ENCODE peak calls at places on chromosomes 7 and 10, in seven cellular contexts. U is OCI-LY7; R is stimulated activated CD8-positive, alpha-beta memory T cell treated with anti-CD3 and anti-CD28 coated beads, Interleukin-4, amount 100 ng/mL, for 24 hours; K is HTR-8/SVneo; Z is right lobe of liver; A is stimulated activated naive CD8-positive, alpha-beta T cell treated with anti-CD3 and anti-CD28 coated beads, Interleukin-15, amount 100 ng/mL, for 72 hours; J is fibroblast of mammary gland. O is an unnamed sample.

GRCh38 chr10:87546971-87547413 is 42.3 kb downstream of the MINPP1 start:
- DNase-seq in U (no peak), R (no peak), K (no peak), Z (no peak), A (no peak), J (peak; percentile 75), O (no peak)

GRCh38 chr7:537911-538634 is 18.4 kb upstream of the PDGFA start:
- DNase-seq in U (no peak), R (no peak), K (peak; percentile 99), Z (no peak), A (no peak), J (peak; percentile 79), O (peak; percentile 93)

GRCh38 chr10:77049896-77050295 is 587.7 kb downstream of the KCNMA1 start:
- DNase-seq in U (no peak), R (no peak), K (peak; percentile 7), Z (no peak), A (no peak), J (no peak), O (no peak)

GRCh38 chr7:135232087-135232486 is 1.6 kb upstream of the STRA8 start:
- DNase-seq in U (no peak), R (no peak), K (no peak), Z (no peak), A (no peak), J (no peak), O (no peak)

GRCh38 chr7:117164578-117164977 is 158.3 kb downstream of the WNT2 start:
- DNase-seq in U (no peak), R (no peak), K (no peak), Z (no peak), A (no peak), J (peak; percentile 93), O (no peak)

GRCh38 chr10:99872367-99873162 is 90.1 kb downstream of the ABCC2 start:
- DNase-seq in U (no peak), R (no peak), K (no peak), Z (no peak), A (no peak), J (peak; percentile 36), O (no peak)

GRCh38 chr10:4650572-4650971 is 175.4 kb upstream of the AKR1E2 start:
- DNase-seq in U (no peak), R (no peak), K (no peak), Z (no peak), A (no peak), J (peak; percentile 47), O (no peak)

GRCh38 chr10:29212597-29212996 is 76.3 kb upstream of the LYZL1 start:
- DNase-seq in U (no peak), R (no peak), K (no peak), Z (no peak), A (no peak), J (no peak), O (no peak)

GRCh38 chr7:141198191-141198958 is 124.5 kb downstream of the TMEM178B start:
- DNase-seq in U (no peak), R (no peak), K (no peak), Z (no peak), A (no peak), J (peak; percentile 8), O (no peak)

GRCh38 chr10:14917827-14918226 is 36.1 kb downstream of the DCLRE1C start:
- DNase-seq in U (no peak), R (no peak), K (no peak), Z (no peak), A (no peak), J (no peak), O (no peak)

GRCh38 chr7:113890326-113891030 is 28.3 kb downstream of the PPP1R3A start:
- DNase-seq in U (no peak), R (no peak), K (no peak), Z (no peak), A (no peak), J (no peak), O (no peak)

GRCh38 chr10:33774857-33775256 is 440.4 kb upstream of the NRP1 start:
- DNase-seq in U (no peak), R (no peak), K (no peak), Z (no peak), A (no peak), J (no peak), O (no peak)

GRCh38 chr7:30734497-30734896 is 17.4 kb upstream of the INMT start:
- DNase-seq in U (no peak), R (no peak), K (no peak), Z (no peak), A (no peak), J (no peak), O (no peak)

GRCh38 chr10:89525556-89525955 is 9.8 kb downstream of the SLC16A12 start:
- DNase-seq in U (no peak), R (no peak), K (no peak), Z (no peak), A (no peak), J (no peak), O (no peak)

GRCh38 chr7:11592699-11593098 is 239.3 kb downstream of the THSD7A start:
- DNase-seq in U (no peak), R (no peak), K (no peak), Z (no peak), A (no peak), J (no peak), O (no peak)

GRCh38 chr10:12350167-12350872 is 973 bp downstream of the CAMK1D start:
- DNase-seq in U (peak; percentile 57), R (peak; percentile 11), K (no peak), Z (peak; percentile 69), A (peak; percentile 63), J (no peak), O (peak; percentile 72)

GRCh38 chr10:66837335-66837734 is 88.5 kb upstream of the LRRTM3 start:
- DNase-seq in U (no peak), R (no peak), K (no peak), Z (no peak), A (no peak), J (no peak), O (no peak)

GRCh38 chr7:22935269-22935668 is 78.7 kb downstream of the HYCC1 start:
- DNase-seq in U (no peak), R (no peak), K (no peak), Z (no peak), A (no peak), J (peak; percentile 22), O (no peak)

GRCh38 chr10:109994711-109995110 is 13.1 kb upstream of the ADD3 start:
- DNase-seq in U (no peak), R (no peak), K (no peak), Z (no peak), A (no peak), J (no peak), O (no peak)

GRCh38 chr10:21527634-21528451 is 2.4 kb upstream of the SKIDA1 start:
- DNase-seq in U (no peak), R (no peak), K (no peak), Z (no peak), A (no peak), J (peak; percentile 58), O (no peak)

GRCh38 chr7:131911112-131911511 is 354.7 kb upstream of the PODXL start:
- DNase-seq in U (no peak), R (no peak), K (no peak), Z (no peak), A (no peak), J (no peak), O (no peak)

GRCh38 chr10:86535057-86535882 is 13.7 kb upstream of the WAPL start:
- DNase-seq in U (no peak), R (peak; percentile 24), K (no peak), Z (peak; percentile 96), A (no peak), J (peak; percentile 42), O (peak; percentile 89)

GRCh38 chr7:39592586-39592985 is 26.4 kb downstream of the YAE1 start:
- DNase-seq in U (no peak), R (no peak), K (no peak), Z (no peak), A (no peak), J (peak; percentile 86), O (no peak)

GRCh38 chr10:12351447-12351846 is 2.1 kb downstream of the CAMK1D start:
- DNase-seq in U (no peak), R (no peak), K (no peak), Z (no peak), A (peak; percentile 37), J (no peak), O (peak; percentile 49)

GRCh38 chr7:35555386-35555785 is 139.5 kb downstream of the HERPUD2 start:
- DNase-seq in U (no peak), R (no peak), K (no peak), Z (no peak), A (no peak), J (no peak), O (no peak)

GRCh38 chr7:146150153-146150552 is 33.6 kb downstream of the CNTNAP2 start:
- DNase-seq in U (no peak), R (no peak), K (no peak), Z (no peak), A (no peak), J (peak; percentile 62), O (no peak)

GRCh38 chr10:24513155-24513554 is 210.5 kb downstream of the ARHGAP21 start:
- DNase-seq in U (no peak), R (no peak), K (peak; percentile 32), Z (no peak), A (no peak), J (peak; percentile 45), O (no peak)

GRCh38 chr7:80542398-80542797 is 30.5 kb upstream of the GNAT3 start:
- DNase-seq in U (no peak), R (no peak), K (no peak), Z (no peak), A (no peak), J (peak; percentile 95), O (no peak)

GRCh38 chr10:18793951-18794350 is 134.7 kb downstream of the ARL5B start:
- DNase-seq in U (no peak), R (no peak), K (no peak), Z (no peak), A (no peak), J (peak; percentile 12), O (no peak)

GRCh38 chr7:101598422-101598957 is 30.6 kb downstream of the MYL10 start:
- DNase-seq in U (no peak), R (no peak), K (no peak), Z (no peak), A (no peak), J (no peak), O (peak; percentile 83)

GRCh38 chr7:124162667-124163066 is 129.8 kb upstream of the TMEM229A start:
- DNase-seq in U (no peak), R (no peak), K (no peak), Z (no peak), A (no peak), J (no peak), O (no peak)

GRCh38 chr10:99551158-99551557 is 18.4 kb downstream of the NKX2-3 start:
- DNase-seq in U (no peak), R (no peak), K (peak; percentile 40), Z (no peak), A (no peak), J (peak; percentile 89), O (no peak)

O was measured in Peyer's patch.